ENCODE peak calls at places on chromosomes 2 and 18, in six cellular contexts. S is GM23248, I is SK-N-SH, H is HCT116, Y is MM.1S, M is GM23338. Q is an unnamed sample.

GRCh38 chr2:65357095-65357958 is 75.1 kb downstream of the SPRED2 start:
- DNase-seq in S (no peak), Y (no peak), M (peak; percentile 23), I (no peak), H (no peak), Q (no peak)

GRCh38 chr2:154375625-154376020 is 322.9 kb upstream of the KCNJ3 start:
- DNase-seq in I (peak; percentile 29), M (peak; percentile 85), H (peak; percentile 56), Y (no peak), S (peak; percentile 72), Q (peak; percentile 64)

GRCh38 chr18:1094408-1094807 is 189.7 kb downstream of the ADCYAP1 start:
- DNase-seq in H (no peak), S (peak; percentile 53), M (no peak), Y (no peak), I (no peak), Q (peak; percentile 76)

GRCh38 chr2:28951910-28952805 is 28.9 kb upstream of the TOGARAM2 start:
- DNase-seq in I (no peak), S (peak; percentile 70), H (no peak), Y (no peak), M (peak; percentile 31), Q (peak; percentile 73)

GRCh38 chr2:86254576-86255538 is 55.6 kb downstream of the MRPL35 start:
- DNase-seq in H (no peak), I (no peak), M (peak; percentile 20), Y (no peak), S (no peak), Q (no peak)

GRCh38 chr18:52481116-52481515 is 141.1 kb downstream of the DCC start:
- DNase-seq in H (no peak), M (no peak), Y (no peak), I (no peak), S (no peak), Q (no peak)

GRCh38 chr2:16242906-16243305 is 302.6 kb downstream of the MYCN start:
- DNase-seq in M (no peak), Y (no peak), S (no peak), H (no peak), I (no peak), Q (no peak)

GRCh38 chr2:69122271-69122670 is 109.3 kb downstream of the ANTXR1 start:
- DNase-seq in M (no peak), S (peak; percentile 90), Y (no peak), H (no peak), I (no peak), Q (peak; percentile 48)

GRCh38 chr2:238102865-238103264 is 2.7 kb downstream of the ESPNL start:
- DNase-seq in Y (no peak), I (no peak), H (no peak), M (no peak), S (no peak), Q (no peak)

GRCh38 chr2:174753038-174753633 is 11.1 kb downstream of the CHRNA1 start:
- DNase-seq in H (no peak), Y (no peak), S (no peak), I (no peak), M (no peak), Q (peak; percentile 7)

GRCh38 chr2:10772868-10773215 is 39.7 kb downstream of the PDIA6 start:
- DNase-seq in H (no peak), S (no peak), I (peak; percentile 39), M (no peak), Y (no peak), Q (no peak)

GRCh38 chr18:51279367-51279984 is 82.0 kb upstream of the MEX3C start:
- DNase-seq in Y (no peak), S (no peak), H (no peak), I (no peak), M (no peak), Q (no peak)

GRCh38 chr2:71787108-71787415 is 333.7 kb downstream of the DYSF start:
- DNase-seq in I (no peak), H (no peak), S (no peak), Y (no peak), M (no peak), Q (no peak)

GRCh38 chr2:110219496-110220192 is 7.3 kb upstream of the MTLN start:
- DNase-seq in I (no peak), M (no peak), Y (peak; percentile 36), S (peak; percentile 74), H (no peak), Q (peak; percentile 15)

GRCh38 chr2:75539955-75540716 is 20.6 kb downstream of the EVA1A start:
- DNase-seq in Y (no peak), S (peak; percentile 59), H (no peak), M (no peak), I (no peak), Q (no peak)

GRCh38 chr2:43083278-43083677 is 143.1 kb downstream of the ZFP36L2 start:
- DNase-seq in Y (no peak), I (no peak), M (no peak), H (no peak), S (peak; percentile 37), Q (no peak)

GRCh38 chr18:64678048-64678447 is 529.2 kb upstream of the LINC00305 start:
- DNase-seq in Y (no peak), M (peak; percentile 40), I (no peak), S (no peak), H (no peak), Q (no peak)

GRCh38 chr2:177015526-177015925 is 197.1 kb upstream of the HNRNPA3 start:
- DNase-seq in M (no peak), I (peak; percentile 32), H (no peak), S (no peak), Y (no peak), Q (no peak)

GRCh38 chr18:29749699-29750098 is 1292.8 kb downstream of the DSC3 start:
- DNase-seq in Y (no peak), M (no peak), I (no peak), H (no peak), S (peak; percentile 87), Q (peak; percentile 32)

GRCh38 chr18:36533446-36534153 is 236.1 kb downstream of the FHOD3 start:
- DNase-seq in M (no peak), S (no peak), Y (no peak), H (no peak), I (no peak), Q (no peak)

GRCh38 chr2:57720728-57721627 is 325.6 kb upstream of the VRK2 start:
- DNase-seq in S (peak; percentile 75), M (peak; percentile 88), H (peak; percentile 48), Y (peak; percentile 58), I (peak; percentile 59), Q (peak; percentile 76)

GRCh38 chr2:1593371-1594205 is 150.7 kb downstream of the PXDN start:
- DNase-seq in I (peak; percentile 99), H (peak; percentile 77), M (no peak), S (peak; percentile 93), Y (no peak), Q (peak; percentile 92)

GRCh38 chr18:74950479-74950878 is 258.5 kb downstream of the PTGR3 start:
- DNase-seq in I (no peak), Y (no peak), H (no peak), M (peak; percentile 32), S (no peak), Q (no peak)
- H2AFZ ChIP-seq in I (no peak overlapping the region), Y (no peak overlapping the region), H (no peak overlapping the region), M (no peak overlapping the region), S (no peak overlapping the region), Q (no peak overlapping the region)

DNA sequence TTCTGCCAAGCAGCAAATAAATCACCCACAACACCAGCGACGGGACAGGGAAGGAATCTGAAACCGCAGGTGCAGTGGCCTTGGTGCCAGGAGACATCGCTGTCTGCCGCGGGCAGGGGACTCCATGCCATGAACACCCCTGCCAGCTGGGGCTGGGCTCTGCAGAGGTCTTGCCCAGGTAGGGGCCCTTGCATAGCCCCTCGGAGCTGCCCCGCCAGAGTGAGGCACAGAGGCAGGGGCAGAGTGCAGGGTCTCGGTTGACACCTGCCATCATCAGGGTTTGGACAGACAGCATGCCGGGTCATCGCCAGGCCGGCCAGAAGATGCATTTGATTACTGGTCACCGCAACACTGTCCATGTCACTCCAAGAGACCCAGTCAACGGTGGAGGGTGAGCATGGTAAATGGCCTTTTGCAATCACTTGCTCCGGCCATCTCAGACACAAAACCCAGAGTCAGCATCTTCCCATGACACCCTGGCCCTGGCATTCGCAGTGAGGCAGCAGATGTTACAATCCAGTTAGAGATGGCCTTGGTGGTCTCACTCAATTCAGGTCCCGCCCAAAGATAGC is 255.5 kb downstream of the NDUFA10 start:
- DNase-seq in H (no peak), S (no peak), Y (no peak), M (no peak), I (no peak), Q (no peak)
- H3K9me2 ChIP-seq in H (no peaks in the 10 kb centered on the region), S (no peaks in the 10 kb centered on the region), Y (no peaks in the 10 kb centered on the region), M (no peaks in the 10 kb centered on the region), I (no peaks in the 10 kb centered on the region), Q (no peaks in the 10 kb centered on the region)

DNA sequence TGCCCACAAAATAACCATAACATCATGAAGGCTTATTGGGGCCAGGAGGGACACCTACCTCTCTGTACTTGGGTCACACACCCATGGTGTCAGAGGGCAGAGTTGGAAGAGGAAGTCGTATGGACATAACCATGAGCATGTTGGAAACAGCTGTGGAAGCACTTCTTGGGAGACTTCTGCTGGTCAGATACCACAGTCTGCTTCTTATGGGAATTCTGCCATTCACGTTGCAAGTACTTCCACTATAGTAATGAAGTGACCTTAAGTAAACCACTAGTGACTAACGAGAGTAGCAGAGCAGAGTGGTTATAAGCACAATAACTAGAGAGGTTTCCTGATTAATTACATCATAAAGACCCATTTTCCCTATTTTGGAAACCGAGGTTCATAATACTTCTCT is 61.1 kb upstream of the TFPI start:
- DNase-seq in I (no peak), H (no peak), Y (no peak), M (no peak), S (no peak), Q (no peak)
- H2AFZ ChIP-seq in I (no peak overlapping the region), H (no peak overlapping the region), Y (no peak overlapping the region), M (no peak overlapping the region), S (no peak overlapping the region), Q (no peak overlapping the region)

GRCh38 chr2:50509852-50510251 is 522.1 kb downstream of the NRXN1 start:
- DNase-seq in I (no peak), S (no peak), Y (no peak), H (no peak), M (no peak), Q (no peak)
- H3K9me2 ChIP-seq in I (no peaks in the 10 kb centered on the region), S (no peaks in the 10 kb centered on the region), Y (no peaks in the 10 kb centered on the region), H (no peaks in the 10 kb centered on the region), M (no peaks in the 10 kb centered on the region), Q (no peaks in the 10 kb centered on the region)